ENCODE peak calls at places on chromosomes 3 and 15, in seven cellular contexts. Q is tibial artery; E is mesendoderm; S is heart left ventricle; C is naive thymus-derived CD4-positive, alpha-beta T cell; I is CD8-positive, alpha-beta T cell; D is cardiac muscle cell. W is an unnamed sample. For H3K4me1, the result is how much of the 10 kb centered on the place peaks cover.

GRCh38 chr15:57035664-57036063 is 117.2 kb downstream of the TCF12 start:
- DNase-seq in Q (no peak), E (peak), S (no peak), C (no peak), I (no peak), D (no peak), W (no peak)

GRCh38 chr15:34314491-34314890 is 23.1 kb downstream of the SLC12A6 start:
- DNase-seq in Q (no peak), E (no peak), S (no peak), C (no peak), I (no peak), D (no peak), W (no peak)

GRCh38 chr3:184284696-184285095 is 8.9 kb downstream of the ECE2 start:
- DNase-seq in Q (no peak), E (peak), S (peak), C (no peak), I (no peak), D (peak), W (peak)

GRCh38 chr3:44206862-44207652 is 34.6 kb upstream of the TOPAZ1 start:
- DNase-seq in Q (no peak), E (no peak), S (no peak), C (no peak), I (no peak), D (peak), W (no peak)

GRCh38 chr3:160671995-160672394 is 5.0 kb upstream of the ARL14 start:
- DNase-seq in Q (no peak), E (no peak), S (no peak), C (no peak), I (no peak), D (no peak), W (no peak)

GRCh38 chr3:175729466-175729865 is 870.3 kb downstream of the NAALADL2 start:
- DNase-seq in Q (no peak), E (no peak), S (no peak), C (no peak), I (no peak), D (no peak), W (no peak)

GRCh38 chr3:127762077-127762786 is 60.1 kb downstream of the MGLL start:
- DNase-seq in Q (peak), E (no peak), S (peak), C (no peak), I (no peak), D (no peak), W (no peak)

GRCh38 chr3:37554364-37554763 is 307.3 kb upstream of the CTDSPL start:
- DNase-seq in Q (no peak), E (peak), S (no peak), C (no peak), I (no peak), D (no peak), W (no peak)

DNA sequence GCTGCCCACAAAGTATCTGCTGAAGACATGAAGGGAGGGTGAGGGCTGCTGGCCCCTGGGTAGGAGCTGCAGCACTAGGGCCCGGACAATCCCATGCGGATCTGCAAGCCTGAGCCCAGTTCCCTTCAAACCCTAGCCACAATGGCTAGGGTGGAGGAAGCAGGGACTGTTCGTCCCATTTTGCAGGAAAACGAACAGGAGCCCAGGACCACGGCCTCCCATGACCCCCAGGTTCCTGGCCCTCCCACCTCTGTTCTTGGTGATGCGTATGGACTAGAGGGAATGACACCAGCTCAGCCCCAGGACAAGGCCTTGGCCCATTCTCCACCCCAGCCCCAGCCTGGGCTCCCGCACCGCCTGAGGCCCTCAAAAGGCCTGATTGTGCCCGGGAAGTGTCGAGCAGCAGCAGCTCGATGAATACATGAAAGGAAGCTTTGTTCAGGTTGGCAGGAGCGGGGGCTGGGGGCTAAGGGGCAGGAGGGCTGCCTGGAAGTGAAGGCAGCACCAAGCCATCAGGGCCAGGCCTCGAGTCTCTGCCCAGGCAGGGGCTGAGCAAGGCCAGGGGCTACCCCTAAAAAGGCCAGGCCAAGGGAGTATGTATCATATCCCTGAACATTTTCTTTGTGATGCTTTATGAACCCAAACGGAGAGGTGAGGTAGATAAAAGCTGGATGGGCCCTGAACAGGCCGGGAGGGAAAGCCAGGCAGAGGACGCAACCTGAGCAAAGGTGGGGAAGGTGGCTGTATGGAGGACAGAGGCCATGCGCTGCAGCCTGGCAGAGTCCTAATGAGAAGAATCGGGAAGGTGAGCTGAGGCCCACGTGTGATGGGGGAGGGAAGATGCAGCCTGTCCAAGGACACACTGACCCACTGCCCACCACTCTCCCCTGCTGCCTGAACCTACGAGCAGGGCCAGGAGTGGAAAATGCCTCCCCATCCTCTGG is 12.2 kb downstream of the SEMA7A start:
- DNase-seq in Q (no peak), E (no peak), S (no peak), C (no peak), I (no peak), D (no peak), W (no peak)
- H3K27ac ChIP-seq in Q (no peak), E (no peak), S (no peak), C (no peak), I (no peak), D (peak), W (no peak)

GRCh38 chr3:116306720-116307119 is 138.6 kb downstream of the LSAMP start:
- DNase-seq in Q (no peak), E (peak), S (no peak), C (no peak), I (no peak), D (no peak), W (no peak)
- H3K4me1 ChIP-seq in Q (under half), E (under half), S (under half), C (under half), I (under half), D (under half), W (under half)

DNA sequence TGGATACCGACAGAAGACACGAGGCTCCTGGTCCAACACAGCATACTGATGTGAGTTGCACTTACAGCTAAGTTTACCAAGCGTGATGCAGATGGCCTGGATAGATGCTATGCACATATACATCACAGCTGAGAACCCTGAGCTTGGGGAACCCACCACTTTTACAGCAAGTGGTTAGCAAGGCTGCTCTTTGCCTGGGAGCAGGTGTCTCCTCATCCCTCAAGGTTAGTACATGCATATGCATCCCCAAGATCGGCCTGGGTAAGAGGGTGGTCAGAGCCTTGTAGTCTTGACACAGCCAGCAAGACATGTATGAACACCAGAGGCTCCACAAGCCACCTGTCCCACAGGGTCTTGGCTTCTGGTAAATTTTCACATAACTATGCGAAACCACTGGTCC is 28.3 kb downstream of the LRRC2 start:
- DNase-seq in Q (no peak), E (no peak), S (no peak), C (no peak), I (no peak), D (no peak), W (no peak)
- H3K27ac ChIP-seq in Q (no peak), E (no peak), S (no peak), C (no peak), I (no peak), D (no peak), W (no peak)

GRCh38 chr15:44715142-44715796 is 4.0 kb downstream of the B2M start:
- DNase-seq in Q (no peak), E (no peak), S (no peak), C (no peak), I (no peak), D (no peak), W (no peak)
- H3K4me1 ChIP-seq in Q (under half), E (under half), S (under half), C (half or more), I (half or more), D (under half), W (half or more)

W was measured in CD4-positive, alpha-beta memory T cell.